ENCODE peak calls at places on chromosomes 16 and 17, in four cellular contexts. W, V, L and B are unnamed samples.
A peak's percentile ranks its signal among the peaks of the same experiment; 100 is the strongest.

GRCh38 chr16:56625943-56626654 is 518 bp downstream of the MT1E start:
- DNase-seq in W (peak; percentile 87), L (peak; percentile 31), V (no peak), B (no peak)

GRCh38 chr17:40825596-40825995 is 3.2 kb upstream of the KRT10 start:
- DNase-seq in V (no peak), L (no peak), W (no peak), B (no peak)

GRCh38 chr17:17079336-17079735 is 37.1 kb downstream of the MPRIP start:
- DNase-seq in L (no peak), V (no peak), W (no peak), B (no peak)

GRCh38 chr16:27692576-27692975 is 142.6 kb downstream of the KATNIP start:
- DNase-seq in V (no peak), W (no peak), L (no peak), B (no peak)

GRCh38 chr17:58956997-58957724 is 149.5 kb downstream of the TRIM37 start:
- DNase-seq in L (peak; percentile 54), W (peak; percentile 19), V (no peak), B (no peak)

GRCh38 chr17:80681215-80681614 is 136.6 kb downstream of the RPTOR start:
- DNase-seq in L (no peak), V (no peak), W (no peak), B (no peak)

GRCh38 chr17:27038676-27039075 is 255.2 kb upstream of the WSB1 start:
- DNase-seq in L (no peak), W (no peak), V (no peak), B (no peak)

GRCh38 chr17:60817187-60817586 is 139.5 kb downstream of the BCAS3 start:
- DNase-seq in W (peak; percentile 79), L (peak; percentile 86), V (no peak), B (no peak)

GRCh38 chr17:45425984-45426413 is 6.7 kb downstream of the ARHGAP27 start:
- DNase-seq in L (no peak), W (no peak), V (no peak), B (no peak)

GRCh38 chr17:45424769-45425124 is 7.9 kb downstream of the ARHGAP27 start:
- DNase-seq in V (no peak), L (no peak), W (no peak), B (no peak)

GRCh38 chr17:45423936-45424335 is 8.7 kb downstream of the ARHGAP27 start:
- DNase-seq in V (no peak), L (no peak), W (no peak), B (no peak)

GRCh38 chr17:45426561-45426960 is 6.1 kb downstream of the ARHGAP27 start:
- DNase-seq in L (no peak), W (no peak), V (no peak), B (no peak)

GRCh38 chr17:45425125-45425983 is 7.3 kb downstream of the ARHGAP27 start:
- DNase-seq in L (peak; percentile 91), W (peak; percentile 77), V (no peak), B (peak; percentile 46)
- TF ChIP-seq CTCF in L (peak; percentile 77), W (peak; percentile 57), V (no peak), B (peak; percentile 54)

GRCh38 chr16:70455910-70456309 is 1.5 kb downstream of the FCSK start:
- DNase-seq in V (no peak), W (no peak), L (no peak), B (no peak)

GRCh38 chr16:70463235-70463634 is 8.8 kb downstream of the FCSK start:
- DNase-seq in V (no peak), L (no peak), W (no peak), B (no peak)

GRCh38 chr16:70457446-70457845 is 3.1 kb downstream of the FCSK start:
- DNase-seq in W (no peak), L (no peak), V (no peak), B (no peak)

GRCh38 chr16:70465999-70466811 is 11.8 kb downstream of the FCSK start:
- DNase-seq in V (no peak), L (no peak), W (no peak), B (no peak)

DNA sequence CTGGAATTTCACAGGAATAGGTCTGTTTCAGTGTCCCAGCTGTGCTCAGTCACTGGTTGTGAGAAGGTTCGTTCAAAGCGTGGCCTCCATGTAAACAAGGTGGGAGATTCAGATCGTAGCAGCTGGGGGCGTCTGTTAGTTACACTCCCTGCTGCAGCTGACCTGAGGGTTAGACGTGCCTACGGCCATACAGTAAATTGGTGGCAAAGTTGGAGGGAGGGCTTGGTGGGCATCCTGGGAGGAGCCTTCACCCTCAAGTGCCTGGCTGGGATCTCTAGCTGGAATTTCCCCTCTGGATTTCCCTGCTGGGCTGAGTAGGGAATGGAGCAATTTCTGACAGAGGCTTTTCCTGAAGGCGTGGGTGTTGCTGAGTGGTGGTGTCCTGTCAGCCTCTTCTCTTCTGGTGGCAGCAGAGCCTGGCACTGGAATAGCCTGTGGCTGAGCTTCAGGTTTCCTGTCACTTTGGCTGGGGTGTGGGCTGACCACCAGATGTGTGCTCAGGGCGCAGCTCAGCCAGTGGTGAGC is 6.4 kb downstream of the FCSK start:
- DNase-seq in L (peak; percentile 38), V (no peak), W (peak; percentile 44), B (no peak)
- TF ChIP-seq CTCF in L (no peak), V (no peak), W (no peak), B (no peak)

GRCh38 chr16:19555938-19556778 is 655 bp downstream of the VPS35L start:
- DNase-seq in W (peak; percentile 27), L (peak; percentile 33), V (no peak), B (no peak)
- TF ChIP-seq CTCF in W (peak; percentile 31), L (no peak), V (no peak), B (no peak)

DNA sequence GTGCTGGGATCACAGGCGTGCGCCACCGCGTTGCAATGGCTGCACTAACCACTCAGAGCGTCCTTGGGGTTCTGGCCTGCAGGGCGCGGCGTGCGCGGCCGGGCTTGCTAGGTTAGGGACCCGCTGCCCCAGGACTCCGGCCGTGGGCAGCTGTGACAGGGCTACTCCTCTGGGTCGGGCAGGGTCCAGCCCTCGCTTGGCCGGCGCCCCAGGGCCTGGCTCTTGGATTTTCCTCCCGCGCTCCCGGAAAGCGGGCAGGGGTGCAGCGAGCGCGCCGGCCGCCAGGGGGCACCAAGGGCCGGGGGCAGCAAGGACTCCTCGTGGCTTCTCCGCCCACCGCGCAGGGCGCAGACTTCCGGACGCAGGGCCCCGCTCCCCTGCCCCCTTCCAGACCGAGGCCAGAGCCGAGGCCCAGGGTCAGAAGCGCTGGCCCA is 489 bp downstream of the TLE7 start:
- DNase-seq in L (no peak), W (no peak), V (no peak), B (no peak)
- TF ChIP-seq CTCF in L (peak; percentile 9), W (peak; percentile 17), V (no peak), B (peak; percentile 63)

GRCh38 chr17:49439673-49440571 is 25.2 kb upstream of the PHB1 start:
- DNase-seq in V (no peak), W (no peak), L (no peak), B (no peak)

GRCh38 chr17:49439305-49439672 is 24.6 kb upstream of the PHB1 start:
- DNase-seq in W (no peak), L (no peak), V (no peak), B (no peak)

GRCh38 chr17:49438885-49439284 is 24.2 kb upstream of the PHB1 start:
- DNase-seq in W (no peak), L (no peak), V (no peak), B (no peak)

GRCh38 chr17:49437696-49438438 is 23.2 kb upstream of the PHB1 start:
- DNase-seq in W (no peak), V (no peak), L (no peak), B (no peak)

DNA sequence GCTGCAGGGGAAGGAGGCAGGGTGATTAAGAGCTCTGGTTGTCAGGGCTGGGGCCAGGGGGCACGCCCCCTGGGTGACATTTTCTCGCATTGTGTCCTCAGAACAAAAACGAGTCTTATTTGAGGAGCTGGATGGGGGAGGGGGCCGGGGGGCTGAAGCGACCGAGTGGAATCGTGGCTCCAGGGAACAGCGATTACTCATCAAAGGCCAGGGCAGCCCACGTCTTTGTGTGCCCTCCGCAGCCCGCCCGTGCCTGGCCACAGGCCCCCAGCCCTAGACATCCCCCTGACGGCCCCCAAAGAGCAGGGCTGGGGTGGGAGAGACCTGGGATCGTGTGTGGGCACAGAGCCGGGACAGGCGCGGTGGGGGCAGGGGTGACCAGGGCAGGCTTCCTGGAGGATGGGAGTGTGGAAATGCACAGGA is 23.8 kb upstream of the PHB1 start:
- DNase-seq in L (no peak), W (no peak), V (no peak), B (no peak)
- TF ChIP-seq CTCF in L (no peak), W (no peak), V (no peak), B (no peak)

GRCh38 chr16:8900343-8900742 is 18.2 kb downstream of the LITAFD start:
- DNase-seq in V (no peak), L (no peak), W (no peak), B (no peak)

GRCh38 chr16:8901318-8901861 is 19.2 kb downstream of the LITAFD start:
- DNase-seq in L (no peak), W (no peak), V (no peak), B (no peak)

GRCh38 chr16:8903004-8903403 is 20.9 kb downstream of the LITAFD start:
- DNase-seq in L (no peak), W (no peak), V (no peak), B (no peak)

GRCh38 chr16:8898660-8899318 is 16.6 kb downstream of the LITAFD start:
- DNase-seq in L (no peak), V (no peak), W (no peak), B (no peak)

GRCh38 chr16:8899709-8900317 is 17.7 kb downstream of the LITAFD start:
- DNase-seq in V (no peak), W (no peak), L (no peak), B (no peak)
- TF ChIP-seq CTCF in V (no peak), W (no peak), L (no peak), B (no peak)

GRCh38 chr17:67221062-67221998 is 23.7 kb downstream of the HELZ start:
- DNase-seq in V (no peak), W (peak; percentile 78), L (peak; percentile 46), B (no peak)
- TF ChIP-seq CTCF in V (peak; percentile 19), W (peak; percentile 68), L (peak; percentile 57), B (peak; percentile 64)